ENCODE peak calls at places on chromosome 2, in nine cellular contexts. W is GM10248; P is epithelial cell of esophagus; L is RWPE1; O is hepatocyte; A is endodermal cell; R is HCT116; H is astrocyte of the cerebellum; D is activated CD8-positive, alpha-beta T cell treated with anti-CD3 and anti-CD28 coated beads for 36 hours. X is an unnamed sample.

GRCh38 chr2:234836251-234836650 is 115.6 kb upstream of the SH3BP4 start:
- DNase-seq in W (no peak), P (no peak), L (no peak), O (peak), A (no peak), R (no peak), H (no peak), D (no peak), X (no peak)

GRCh38 chr2:237156131-237156856 is 70.6 kb downstream of the COPS8 start:
- DNase-seq in W (no peak), P (no peak), L (no peak), O (peak), A (no peak), R (no peak), H (peak), D (peak), X (no peak)

GRCh38 chr2:53865264-53865663 is 5.5 kb upstream of the GPR75 start:
- DNase-seq in W (no peak), P (peak), L (peak), O (no peak), A (no peak), R (no peak), H (no peak), D (no peak), X (no peak)

GRCh38 chr2:60959501-60959900 is 58.0 kb upstream of the PEX13 start:
- DNase-seq in W (no peak), P (no peak), L (no peak), O (no peak), A (no peak), R (no peak), H (no peak), D (no peak), X (no peak)

GRCh38 chr2:103959174-103960125 is 894.5 kb upstream of the POU3F3 start:
- DNase-seq in W (peak), P (peak), L (peak), O (peak), A (peak), R (no peak), H (peak), D (peak), X (no peak)

GRCh38 chr2:194714541-194714940 is 942.5 kb upstream of the SLC39A10 start:
- DNase-seq in W (no peak), P (peak), L (no peak), O (no peak), A (no peak), R (no peak), H (no peak), D (no peak), X (no peak)

GRCh38 chr2:45938649-45939511 is 287.4 kb downstream of the PRKCE start:
- DNase-seq in W (no peak), P (peak), L (peak), O (peak), A (peak), R (peak), H (peak), D (no peak), X (peak)

GRCh38 chr2:231615058-231615671 is 22.5 kb downstream of the TEX44 start:
- DNase-seq in W (peak), P (no peak), L (no peak), O (peak), A (peak), R (no peak), H (no peak), D (peak), X (no peak)

GRCh38 chr2:237600205-237600846 is 9.8 kb upstream of the RAB17 start:
- DNase-seq in W (no peak), P (no peak), L (no peak), O (peak), A (peak), R (no peak), H (no peak), D (no peak), X (no peak)

GRCh38 chr2:52386433-52386832 is 1354.5 kb upstream of the NRXN1 start:
- DNase-seq in W (no peak), P (peak), L (no peak), O (no peak), A (no peak), R (no peak), H (no peak), D (no peak), X (no peak)

GRCh38 chr2:66693007-66693965 is 258.4 kb downstream of the MEIS1 start:
- DNase-seq in W (no peak), P (no peak), L (no peak), O (no peak), A (no peak), R (no peak), H (no peak), D (no peak), X (no peak)

GRCh38 chr2:226508683-226509082 is 290.9 kb downstream of the IRS1 start:
- DNase-seq in W (no peak), P (no peak), L (no peak), O (no peak), A (no peak), R (no peak), H (peak), D (no peak), X (no peak)

GRCh38 chr2:72180351-72180750 is 32.7 kb upstream of the CYP26B1 start:
- DNase-seq in W (no peak), P (peak), L (no peak), O (no peak), A (no peak), R (no peak), H (no peak), D (no peak), X (no peak)

GRCh38 chr2:29123584-29124349 is 8.6 kb downstream of the CLIP4 start:
- DNase-seq in W (no peak), P (peak), L (peak), O (peak), A (no peak), R (peak), H (peak), D (peak), X (no peak)

GRCh38 chr2:191923652-191923997 is 76.7 kb upstream of the CAVIN2 start:
- DNase-seq in W (no peak), P (no peak), L (no peak), O (no peak), A (no peak), R (no peak), H (peak), D (no peak), X (no peak)

GRCh38 chr2:218010116-218010837 is 7.5 kb upstream of the TNS1 start:
- DNase-seq in W (peak), P (peak), L (peak), O (peak), A (peak), R (no peak), H (no peak), D (peak), X (no peak)
- TF ChIP-seq CTCF in W (peak), P (peak), L (peak), O (peak), A (peak), R (no peak), H (peak), D (peak), X (no peak)

DNA sequence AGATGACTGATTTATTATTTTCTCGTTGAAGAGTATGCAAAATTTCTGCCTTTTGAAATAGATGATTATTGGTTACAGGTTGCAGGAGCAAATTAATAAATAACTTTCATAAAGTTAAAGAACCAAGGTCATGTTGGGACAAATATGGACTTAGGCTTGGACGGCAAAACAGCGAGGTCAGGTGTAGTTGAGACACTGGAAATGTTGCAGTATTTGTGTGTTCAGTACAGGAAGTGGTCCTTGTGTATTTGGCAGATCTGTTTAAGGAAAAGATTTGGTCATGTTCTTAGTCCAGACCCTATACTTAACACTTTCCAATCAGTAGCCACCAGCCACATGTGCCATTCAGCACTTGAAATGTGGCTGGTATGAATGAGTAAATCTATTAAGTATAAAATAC is 486.5 kb downstream of the TDRD15 start:
- DNase-seq in W (no peak), P (no peak), L (no peak), O (no peak), A (no peak), R (no peak), H (no peak), D (no peak), X (no peak)
- TF ChIP-seq CTCF in W (no peak), P (no peak), L (no peak), O (no peak), A (no peak), R (no peak), H (no peak), D (no peak), X (no peak)

GRCh38 chr2:128314348-128315121 is 4.1 kb downstream of the HS6ST1 start:
- DNase-seq in W (no peak), P (no peak), L (no peak), O (peak), A (peak), R (no peak), H (no peak), D (no peak), X (no peak)

GRCh38 chr2:128311755-128312341 is 6.8 kb downstream of the HS6ST1 start:
- DNase-seq in W (no peak), P (no peak), L (no peak), O (no peak), A (peak), R (no peak), H (no peak), D (no peak), X (peak)

GRCh38 chr2:128314026-128314347 is 4.7 kb downstream of the HS6ST1 start:
- DNase-seq in W (no peak), P (no peak), L (no peak), O (no peak), A (no peak), R (no peak), H (no peak), D (peak), X (no peak)

GRCh38 chr2:128312411-128312810 is 6.3 kb downstream of the HS6ST1 start:
- DNase-seq in W (no peak), P (no peak), L (no peak), O (no peak), A (no peak), R (no peak), H (no peak), D (no peak), X (no peak)

DNA sequence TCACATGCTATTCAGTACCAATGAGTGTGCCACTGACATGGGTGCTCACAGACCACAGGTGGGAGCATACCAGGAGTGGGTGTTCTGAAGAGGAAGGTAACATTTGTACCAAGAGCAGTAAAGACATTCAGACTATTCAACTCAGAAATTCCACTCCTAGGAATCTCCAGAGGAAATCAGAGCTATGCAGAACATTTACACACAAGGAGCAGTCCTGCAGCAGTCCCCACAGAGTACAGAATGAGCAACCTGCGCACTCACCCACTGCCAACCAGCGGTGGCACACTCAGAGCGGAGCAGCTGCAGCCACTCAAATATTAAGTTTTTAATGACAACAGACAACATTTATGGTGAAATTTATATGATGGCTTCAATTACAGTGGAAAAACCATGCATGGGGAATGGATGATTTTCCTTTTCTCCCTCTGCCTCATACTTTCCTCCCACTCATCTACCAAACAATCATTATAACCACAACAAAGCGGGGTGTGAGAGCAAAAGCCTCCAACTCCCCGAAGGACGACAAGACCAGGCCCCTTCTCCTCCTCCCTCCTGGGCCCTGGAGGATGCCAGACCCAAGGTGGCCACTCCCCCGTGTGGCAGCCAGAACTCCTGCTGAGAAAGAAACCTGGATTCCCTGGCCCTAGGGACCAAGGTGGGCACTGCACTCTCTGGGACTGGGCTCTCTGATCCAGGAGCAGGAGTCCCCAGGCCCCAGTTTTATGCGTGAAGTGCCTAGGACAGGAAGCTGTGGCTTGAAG is 5.4 kb downstream of the HS6ST1 start:
- DNase-seq in W (no peak), P (peak), L (no peak), O (peak), A (peak), R (peak), H (no peak), D (no peak), X (no peak)
- TF ChIP-seq CTCF in W (no peak), P (peak), L (peak), O (peak), A (peak), R (peak), H (peak), D (no peak), X (no peak)

GRCh38 chr2:23361185-23361584 is 23.8 kb upstream of the KLHL29 start:
- DNase-seq in W (no peak), P (no peak), L (no peak), O (no peak), A (no peak), R (no peak), H (no peak), D (no peak), X (no peak)

GRCh38 chr2:23359631-23360567 is 25.1 kb upstream of the KLHL29 start:
- DNase-seq in W (no peak), P (no peak), L (no peak), O (peak), A (no peak), R (no peak), H (no peak), D (no peak), X (no peak)

GRCh38 chr2:23363831-23364230 is 21.1 kb upstream of the KLHL29 start:
- DNase-seq in W (no peak), P (peak), L (no peak), O (no peak), A (peak), R (no peak), H (no peak), D (no peak), X (no peak)

GRCh38 chr2:23363268-23363667 is 21.7 kb upstream of the KLHL29 start:
- DNase-seq in W (no peak), P (no peak), L (no peak), O (no peak), A (no peak), R (no peak), H (no peak), D (no peak), X (no peak)

GRCh38 chr2:23360571-23361125 is 24.3 kb upstream of the KLHL29 start:
- DNase-seq in W (no peak), P (no peak), L (no peak), O (peak), A (peak), R (no peak), H (no peak), D (no peak), X (no peak)
- TF ChIP-seq CTCF in W (no peak), P (no peak), L (no peak), O (no peak), A (peak), R (no peak), H (no peak), D (no peak), X (no peak)

X was measured in omental fat pad.